ENCODE peak calls at places on chromosome 20, in nine cellular contexts. J is pancreas, B is germinal center, X is stomach, A is T-helper 2 cell, P is NCI-H1694, L is NCI-H524, S is heart right ventricle, H is CMK. E is an unnamed sample.

GRCh38 chr20:49100934-49101333 is 54.8 kb downstream of the CSE1L start:
- DNase-seq in J (no peak), B (no peak), X (no peak), A (no peak), P (no peak), L (no peak), S (no peak), H (no peak), E (no peak)

GRCh38 chr20:47727170-47727880 is 58.0 kb downstream of the SULF2 start:
- DNase-seq in J (no peak), B (peak; percentile 83), X (peak; percentile 40), A (peak; percentile 39), P (no peak), L (no peak), S (peak; percentile 32), H (peak; percentile 90), E (peak; percentile 99)

GRCh38 chr20:15900443-15900842 is 672.8 kb downstream of the KIF16B start:
- DNase-seq in J (no peak), B (no peak), X (no peak), A (no peak), P (no peak), L (no peak), S (no peak), H (no peak), E (no peak)

GRCh38 chr20:45128066-45128465 is 3.8 kb upstream of the WFDC12 start:
- DNase-seq in J (no peak), B (no peak), X (no peak), A (no peak), P (no peak), L (no peak), S (no peak), H (no peak), E (no peak)

GRCh38 chr20:16082051-16082550 is 491.1 kb downstream of the KIF16B start:
- DNase-seq in J (no peak), B (no peak), X (no peak), A (no peak), P (no peak), L (no peak), S (no peak), H (no peak), E (no peak)

GRCh38 chr20:19605759-19606158 is 152.3 kb upstream of the RIN2 start:
- DNase-seq in J (no peak), B (no peak), X (no peak), A (no peak), P (no peak), L (no peak), S (no peak), H (no peak), E (no peak)

GRCh38 chr20:47781631-47782030 is 3.6 kb downstream of the SULF2 start:
- DNase-seq in J (no peak), B (no peak), X (no peak), A (no peak), P (peak; percentile 65), L (no peak), S (no peak), H (no peak), E (no peak)

GRCh38 chr20:64082126-64082638 is 2.0 kb downstream of the LKAAEAR1 start:
- DNase-seq in J (no peak), B (no peak), X (no peak), A (no peak), P (no peak), L (no peak), S (no peak), H (peak; percentile 72), E (no peak)

GRCh38 chr20:50427740-50428462 is 82.3 kb upstream of the PTPN1 start:
- DNase-seq in J (no peak), B (no peak), X (peak; percentile 67), A (no peak), P (no peak), L (no peak), S (peak; percentile 45), H (no peak), E (no peak)

GRCh38 chr20:44001667-44002596 is 87.3 kb downstream of the TOX2 start:
- DNase-seq in J (no peak), B (no peak), X (no peak), A (no peak), P (no peak), L (no peak), S (no peak), H (no peak), E (no peak)

GRCh38 chr20:60955687-60956086 is 296.4 kb upstream of the CDH4 start:
- DNase-seq in J (no peak), B (no peak), X (no peak), A (no peak), P (no peak), L (no peak), S (no peak), H (no peak), E (no peak)

GRCh38 chr20:38094373-38094775 is 60.8 kb downstream of the RPRD1B start:
- DNase-seq in J (no peak), B (peak; percentile 67), X (peak; percentile 36), A (no peak), P (no peak), L (peak; percentile 22), S (no peak), H (no peak), E (peak; percentile 84)

GRCh38 chr20:63619505-63619904 is 7.4 kb downstream of the GMEB2 start:
- DNase-seq in J (no peak), B (no peak), X (no peak), A (no peak), P (no peak), L (no peak), S (no peak), H (no peak), E (no peak)

GRCh38 chr20:61803903-61804804 is 261.5 kb downstream of the TAF4 start:
- DNase-seq in J (peak; percentile 61), B (no peak), X (no peak), A (no peak), P (no peak), L (no peak), S (no peak), H (no peak), E (no peak)

GRCh38 chr20:57627339-57627738 is 7.1 kb upstream of the ZBP1 start:
- DNase-seq in J (no peak), B (no peak), X (no peak), A (no peak), P (no peak), L (no peak), S (no peak), H (no peak), E (no peak)

GRCh38 chr20:61949363-61949713 is 116.3 kb downstream of the TAF4 start:
- DNase-seq in J (no peak), B (no peak), X (no peak), A (no peak), P (no peak), L (no peak), S (no peak), H (no peak), E (no peak)

GRCh38 chr20:3660262-3661059 is 2.7 kb downstream of the GFRA4 start:
- DNase-seq in J (peak; percentile 58), B (no peak), X (no peak), A (no peak), P (no peak), L (no peak), S (no peak), H (no peak), E (no peak)

GRCh38 chr20:433300-433975 is 25.3 kb downstream of the RBCK1 start:
- DNase-seq in J (peak; percentile 44), B (peak; percentile 61), X (no peak), A (peak; percentile 51), P (no peak), L (no peak), S (no peak), H (no peak), E (no peak)

GRCh38 chr20:19212524-19213502 is at the start of gene SLC24A3:
- DNase-seq in J (peak; percentile 81), B (peak; percentile 63), X (peak; percentile 83), A (no peak), P (peak; percentile 13), L (peak; percentile 77), S (peak; percentile 77), H (no peak), E (peak; percentile 15)

GRCh38 chr20:53069121-53069520 is 97.0 kb downstream of the TSHZ2 start:
- DNase-seq in J (no peak), B (no peak), X (no peak), A (no peak), P (no peak), L (peak; percentile 56), S (no peak), H (no peak), E (no peak)

GRCh38 chr20:59748555-59749292 is 144.4 kb downstream of the PHACTR3 start:
- DNase-seq in J (no peak), B (no peak), X (no peak), A (no peak), P (no peak), L (no peak), S (no peak), H (no peak), E (no peak)

GRCh38 chr20:58237318-58238182 is 9.1 kb upstream of the ANKRD60 start:
- DNase-seq in J (no peak), B (no peak), X (no peak), A (no peak), P (no peak), L (no peak), S (no peak), H (no peak), E (no peak)

GRCh38 chr20:13331536-13331935 is 110.5 kb downstream of the ISM1 start:
- DNase-seq in J (no peak), B (no peak), X (no peak), A (no peak), P (no peak), L (no peak), S (no peak), H (no peak), E (no peak)

GRCh38 chr20:31712564-31713311 is 9.9 kb downstream of the BCL2L1 start:
- DNase-seq in J (no peak), B (no peak), X (peak; percentile 92), A (no peak), P (no peak), L (no peak), S (peak; percentile 66), H (no peak), E (no peak)

GRCh38 chr20:37995856-37996625 is 37.2 kb downstream of the TTI1 start:
- DNase-seq in J (no peak), B (no peak), X (no peak), A (no peak), P (no peak), L (no peak), S (no peak), H (no peak), E (no peak)

GRCh38 chr20:19973920-19974620 is 43.1 kb upstream of the NAA20 start:
- DNase-seq in J (no peak), B (no peak), X (peak; percentile 42), A (no peak), P (no peak), L (no peak), S (peak; percentile 63), H (no peak), E (peak; percentile 53)

GRCh38 chr20:21105429-21106170 is 558 bp downstream of the LINC00237 start:
- DNase-seq in J (peak; percentile 57), B (no peak), X (no peak), A (no peak), P (no peak), L (peak; percentile 9), S (no peak), H (no peak), E (no peak)

GRCh38 chr20:14879020-14879697 is 541.7 kb upstream of the FLRT3 start:
- DNase-seq in J (no peak), B (no peak), X (no peak), A (no peak), P (no peak), L (no peak), S (no peak), H (no peak), E (no peak)

E was measured in AML-193.